ENCODE peak calls at places on chromosomes 13 and 19, in four cellular contexts. S, P, G and B are unnamed samples. For H3K4me1, the result is how much of the 10 kb centered on the place peaks cover.

GRCh38 chr19:11539495-11540365 is 1.1 kb downstream of the CNN1 start:
- DNase-seq in S (peak), P (peak), G (no peak), B (no peak)

GRCh38 chr13:76016799-76017198 is 380.7 kb downstream of the LMO7 start:
- DNase-seq in S (peak), P (peak), G (peak), B (peak)

GRCh38 chr19:50796634-50797428 is 6.6 kb downstream of the ACP4 start:
- DNase-seq in S (no peak), P (no peak), G (no peak), B (no peak)

GRCh38 chr19:47609885-47610545 is 1.1 kb downstream of the BICRA start:
- DNase-seq in S (peak), P (peak), G (peak), B (peak)

GRCh38 chr19:21910318-21910717 is 74.3 kb upstream of the ZNF43 start:
- DNase-seq in S (no peak), P (no peak), G (peak), B (no peak)

GRCh38 chr19:45826934-45827333 is 11.8 kb upstream of the RSPH6A start:
- DNase-seq in S (no peak), P (no peak), G (no peak), B (no peak)

GRCh38 chr13:107585466-107585865 is 629.9 kb downstream of the LIG4 start:
- DNase-seq in S (peak), P (peak), G (no peak), B (no peak)

GRCh38 chr19:38394488-38394887 is 6.0 kb downstream of the SPRED3 start:
- DNase-seq in S (peak), P (peak), G (no peak), B (peak)

GRCh38 chr19:38721977-38722773 is 22.1 kb downstream of the CAPN12 start:
- DNase-seq in S (no peak), P (no peak), G (no peak), B (no peak)

GRCh38 chr13:48505597-48506091 is 27.2 kb downstream of the RCBTB2 start:
- DNase-seq in S (peak), P (peak), G (peak), B (no peak)

GRCh38 chr13:87669379-87669978 is 1.7 kb upstream of the SLITRK5 start:
- DNase-seq in S (peak), P (peak), G (no peak), B (peak)

GRCh38 chr13:23512762-23513395 is 57.3 kb upstream of the TNFRSF19 start:
- DNase-seq in S (no peak), P (no peak), G (no peak), B (no peak)

GRCh38 chr19:49677901-49678674 is 1.0 kb downstream of the PRMT1 start:
- DNase-seq in S (peak), P (peak), G (peak), B (peak)

GRCh38 chr13:74562381-74562780 is 428.2 kb upstream of the KLF12 start:
- DNase-seq in S (no peak), P (peak), G (peak), B (no peak)

GRCh38 chr19:33690461-33691427 is 69.0 kb downstream of the CHST8 start:
- DNase-seq in S (no peak), P (no peak), G (peak), B (no peak)

GRCh38 chr19:1018932-1019615 is 1.8 kb downstream of the TMEM259 start:
- DNase-seq in S (no peak), P (no peak), G (no peak), B (no peak)
- H3K4me1 ChIP-seq in S (under half), P (under half), G (under half), B (under half)

GRCh38 chr13:114235697-114236096 is 1.0 kb downstream of the CDC16 start:
- DNase-seq in S (no peak), P (peak), G (no peak), B (no peak)
- H3K4me3 ChIP-seq in S (peak), P (peak), G (peak), B (peak)

GRCh38 chr13:112061367-112062046 is 5.4 kb upstream of the SOX1 start:
- DNase-seq in S (no peak), P (no peak), G (no peak), B (no peak)
- TF ChIP-seq EZH2 in S (no peak), P (no peak), G (peak), B (no peak)

DNA sequence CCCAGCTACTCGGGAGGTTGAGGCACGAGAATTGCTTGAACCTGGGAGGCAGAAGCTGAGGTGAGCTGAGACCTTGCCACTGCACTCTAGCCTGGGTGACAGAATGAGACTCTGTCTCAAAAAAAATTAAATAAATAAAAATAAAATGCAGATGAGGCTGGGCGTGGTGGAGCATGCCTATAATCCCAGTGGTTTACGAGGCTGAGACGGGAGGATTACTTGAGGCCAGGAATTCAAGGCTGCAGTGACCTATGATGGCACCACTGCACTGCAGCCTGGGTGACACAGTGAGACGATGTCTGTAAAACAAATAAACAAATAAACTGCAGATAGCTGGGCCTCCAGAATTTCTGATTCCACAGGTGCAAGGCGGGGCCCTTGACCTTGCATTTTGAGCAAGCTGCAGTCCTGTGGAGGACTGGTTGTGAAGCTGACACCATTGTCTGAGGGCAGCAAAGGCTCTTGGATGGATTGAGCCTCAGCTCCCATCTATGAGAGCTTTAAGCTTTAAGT is 3.1 kb upstream of the MAG start:
- DNase-seq in S (no peak), P (no peak), G (no peak), B (no peak)
- H3K4me1 ChIP-seq in S (under half), P (under half), G (under half), B (under half)

GRCh38 chr13:99353836-99354235 is 46.6 kb upstream of the GPR183 start:
- DNase-seq in S (no peak), P (peak), G (no peak), B (no peak)

GRCh38 chr13:99350191-99350590 is 43.0 kb upstream of the GPR183 start:
- DNase-seq in S (no peak), P (no peak), G (no peak), B (no peak)

GRCh38 chr13:99354371-99354951 is 47.3 kb upstream of the GPR183 start:
- DNase-seq in S (no peak), P (peak), G (peak), B (no peak)

GRCh38 chr13:99351772-99352171 is 44.6 kb upstream of the GPR183 start:
- DNase-seq in S (no peak), P (no peak), G (no peak), B (no peak)

GRCh38 chr13:99352351-99353271 is 45.4 kb upstream of the GPR183 start:
- DNase-seq in S (no peak), P (no peak), G (no peak), B (no peak)
- H3K4me3 ChIP-seq in S (no peak), P (no peak), G (no peak), B (no peak)

GRCh38 chr13:112961457-112962369 is 7.3 kb upstream of the MCF2L start:
- DNase-seq in S (no peak), P (no peak), G (no peak), B (no peak)
- TF ChIP-seq EZH2 in S (no peak), P (no peak), G (no peak), B (no peak)

DNA sequence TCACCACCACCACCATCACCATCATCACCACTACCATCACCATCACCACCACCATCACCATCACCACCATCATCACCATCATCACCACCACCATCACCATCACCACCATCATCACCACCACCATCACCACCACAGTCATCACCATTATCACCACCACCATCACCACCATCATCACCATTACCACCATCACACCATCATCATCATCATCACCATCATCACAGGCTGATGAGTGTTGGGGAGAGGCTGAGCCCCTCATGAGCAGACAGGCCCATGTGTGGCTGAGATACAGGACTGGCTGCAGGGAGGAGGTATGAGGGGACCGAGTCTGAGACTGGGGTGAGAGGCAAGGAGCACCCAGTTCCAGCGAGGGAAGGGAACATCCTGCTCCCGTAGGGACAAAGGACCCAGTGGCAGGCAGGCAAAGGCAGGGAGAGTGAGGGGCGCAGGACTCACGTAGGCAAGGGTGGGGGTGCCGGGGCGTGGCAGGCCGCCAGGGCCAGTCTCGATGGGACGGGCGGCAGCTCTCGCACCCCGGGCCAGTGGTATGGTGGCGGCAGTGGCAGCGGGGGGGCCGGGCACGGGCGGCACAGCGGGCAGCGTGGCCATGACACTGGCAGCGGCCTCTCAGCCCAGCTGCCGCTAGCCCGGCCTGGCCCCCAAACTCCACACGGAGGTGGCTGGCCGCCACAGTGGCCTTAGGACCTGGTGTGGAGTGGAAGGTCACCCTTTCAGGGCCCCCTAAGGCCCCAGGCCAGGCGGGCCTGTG is 2.7 kb downstream of the NTN5 start:
- DNase-seq in S (no peak), P (no peak), G (no peak), B (no peak)
- H3K4me1 ChIP-seq in S (under half), P (under half), G (under half), B (under half)